ENCODE peak calls at places on chromosome 13, in four cellular contexts. One of them, this sample, is unnamed. For H3K9me3, the result is how much of the 10 kb centered on the place peaks cover.

GRCh38 chr13:44622259-44622658 is 46.1 kb upstream of the TSC22D1 start:
- DNase-seq in CD4-positive, alpha-beta memory T cell: no peak
- DNase-seq in kidney: no peak
- DNase-seq in cardiac muscle cell: no peak
- DNase-seq in this sample: peak

GRCh38 chr13:75178436-75178835 is 303.5 kb downstream of the TBC1D4 start:
- DNase-seq in cardiac muscle cell: no peak
- DNase-seq in CD4-positive, alpha-beta memory T cell: no peak
- DNase-seq in kidney: no peak
- DNase-seq in this sample: no peak

GRCh38 chr13:98940325-98940724 is 37.5 kb downstream of the DOCK9 start:
- DNase-seq in kidney: no peak
- DNase-seq in CD4-positive, alpha-beta memory T cell: no peak
- DNase-seq in cardiac muscle cell: no peak
- DNase-seq in this sample: no peak

GRCh38 chr13:36158606-36159005 is 27.4 kb upstream of the DCLK1 start:
- DNase-seq in CD4-positive, alpha-beta memory T cell: no peak
- DNase-seq in cardiac muscle cell: no peak
- DNase-seq in kidney: no peak
- DNase-seq in this sample: no peak

GRCh38 chr13:74930402-74931165 is 551.4 kb downstream of the TBC1D4 start:
- DNase-seq in CD4-positive, alpha-beta memory T cell: no peak
- DNase-seq in cardiac muscle cell: no peak
- DNase-seq in kidney: no peak
- DNase-seq in this sample: peak

GRCh38 chr13:104584481-104584880 is 1518.3 kb upstream of the SLC10A2 start:
- DNase-seq in cardiac muscle cell: no peak
- DNase-seq in kidney: no peak
- DNase-seq in CD4-positive, alpha-beta memory T cell: no peak
- DNase-seq in this sample: no peak

GRCh38 chr13:59303433-59303832 is 860.3 kb downstream of the DIAPH3 start:
- DNase-seq in CD4-positive, alpha-beta memory T cell: no peak
- DNase-seq in cardiac muscle cell: no peak
- DNase-seq in kidney: no peak
- DNase-seq in this sample: no peak

GRCh38 chr13:95480131-95480545 is 72.4 kb upstream of the CLDN10 start:
- DNase-seq in cardiac muscle cell: no peak
- DNase-seq in CD4-positive, alpha-beta memory T cell: no peak
- DNase-seq in kidney: no peak
- DNase-seq in this sample: no peak

GRCh38 chr13:79528356-79528755 is 47.4 kb downstream of the NDFIP2 start:
- DNase-seq in cardiac muscle cell: no peak
- DNase-seq in CD4-positive, alpha-beta memory T cell: no peak
- DNase-seq in kidney: no peak
- DNase-seq in this sample: no peak

GRCh38 chr13:33610471-33611015 is 207.4 kb upstream of the RFC3 start:
- DNase-seq in kidney: peak
- DNase-seq in CD4-positive, alpha-beta memory T cell: peak
- DNase-seq in cardiac muscle cell: no peak
- DNase-seq in this sample: peak

GRCh38 chr13:32142956-32143375 is 111.4 kb downstream of the FRY start:
- DNase-seq in cardiac muscle cell: peak
- DNase-seq in CD4-positive, alpha-beta memory T cell: no peak
- DNase-seq in kidney: no peak
- DNase-seq in this sample: peak

GRCh38 chr13:84528408-84529055 is 646.3 kb upstream of the SLITRK1 start:
- DNase-seq in CD4-positive, alpha-beta memory T cell: no peak
- DNase-seq in cardiac muscle cell: no peak
- DNase-seq in kidney: no peak
- DNase-seq in this sample: no peak

DNA sequence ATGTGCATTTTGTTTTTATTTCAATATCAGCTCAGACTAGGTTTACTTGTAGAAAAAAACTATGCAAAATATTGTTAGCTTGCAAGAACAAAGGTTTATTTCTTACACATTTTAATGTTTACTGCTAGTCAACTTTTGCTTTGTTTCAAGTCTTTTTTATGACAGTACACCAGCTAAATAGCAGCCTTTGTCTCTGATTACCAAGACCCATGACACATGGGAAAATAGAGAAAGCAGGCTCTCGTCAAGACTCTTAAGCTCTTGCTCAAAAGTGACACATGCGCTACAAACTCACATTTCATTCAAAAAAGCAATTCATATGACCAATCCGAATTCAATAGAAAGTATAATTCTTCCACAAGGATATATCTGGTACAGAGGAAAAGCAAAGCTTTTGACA is 642.3 kb upstream of the SLITRK1 start:
- DNase-seq in CD4-positive, alpha-beta memory T cell: no peak
- DNase-seq in cardiac muscle cell: no peak
- DNase-seq in kidney: no peak
- DNase-seq in this sample: no peak
- H3K9me3 ChIP-seq in CD4-positive, alpha-beta memory T cell: under half
- H3K9me3 ChIP-seq in cardiac muscle cell: under half
- H3K9me3 ChIP-seq in kidney: under half
- H3K9me3 ChIP-seq in this sample: under half

GRCh38 chr13:112892759-112893569 is 76.0 kb upstream of the MCF2L start:
- DNase-seq in kidney: peak
- DNase-seq in CD4-positive, alpha-beta memory T cell: no peak
- DNase-seq in cardiac muscle cell: no peak
- DNase-seq in this sample: peak
- H3K27ac ChIP-seq in kidney: peak
- H3K27ac ChIP-seq in CD4-positive, alpha-beta memory T cell: no peak
- H3K27ac ChIP-seq in cardiac muscle cell: peak
- H3K27ac ChIP-seq in this sample: no peak

GRCh38 chr13:51541037-51541436 is 43.2 kb upstream of the WDFY2 start:
- DNase-seq in kidney: no peak
- DNase-seq in cardiac muscle cell: no peak
- DNase-seq in CD4-positive, alpha-beta memory T cell: no peak
- DNase-seq in this sample: no peak

GRCh38 chr13:51538626-51539179 is 45.6 kb upstream of the WDFY2 start:
- DNase-seq in cardiac muscle cell: no peak
- DNase-seq in CD4-positive, alpha-beta memory T cell: no peak
- DNase-seq in kidney: no peak
- DNase-seq in this sample: no peak

GRCh38 chr13:51542358-51542972 is 41.8 kb upstream of the WDFY2 start:
- DNase-seq in cardiac muscle cell: peak
- DNase-seq in kidney: no peak
- DNase-seq in CD4-positive, alpha-beta memory T cell: no peak
- DNase-seq in this sample: no peak

GRCh38 chr13:51539887-51540286 is 44.4 kb upstream of the WDFY2 start:
- DNase-seq in cardiac muscle cell: no peak
- DNase-seq in kidney: no peak
- DNase-seq in CD4-positive, alpha-beta memory T cell: no peak
- DNase-seq in this sample: no peak

DNA sequence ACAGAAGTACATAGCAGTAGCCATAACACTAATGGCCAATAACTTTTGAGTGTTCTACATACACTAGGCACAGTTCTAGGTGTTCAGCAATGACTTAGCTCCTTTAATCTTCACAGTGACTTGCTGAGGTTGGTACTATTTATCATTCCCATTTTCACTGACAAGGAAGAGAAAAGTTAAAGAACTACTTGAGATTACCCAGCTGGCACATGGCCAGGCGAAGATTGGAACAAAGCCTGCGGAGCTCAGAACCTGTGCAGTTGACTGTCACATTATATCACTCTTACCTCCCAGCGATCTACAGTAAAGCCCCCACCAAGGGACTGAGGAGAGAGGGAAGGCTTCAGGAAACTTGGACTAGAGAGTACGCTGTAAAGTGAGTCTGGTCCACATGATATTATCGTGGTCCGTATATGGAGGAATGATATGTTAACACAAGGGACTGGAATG is 42.4 kb upstream of the WDFY2 start:
- DNase-seq in CD4-positive, alpha-beta memory T cell: no peak
- DNase-seq in kidney: no peak
- DNase-seq in cardiac muscle cell: peak
- DNase-seq in this sample: no peak
- H3K4me3 ChIP-seq in CD4-positive, alpha-beta memory T cell: no peak
- H3K4me3 ChIP-seq in kidney: peak
- H3K4me3 ChIP-seq in cardiac muscle cell: no peak
- H3K4me3 ChIP-seq in this sample: no peak

DNA sequence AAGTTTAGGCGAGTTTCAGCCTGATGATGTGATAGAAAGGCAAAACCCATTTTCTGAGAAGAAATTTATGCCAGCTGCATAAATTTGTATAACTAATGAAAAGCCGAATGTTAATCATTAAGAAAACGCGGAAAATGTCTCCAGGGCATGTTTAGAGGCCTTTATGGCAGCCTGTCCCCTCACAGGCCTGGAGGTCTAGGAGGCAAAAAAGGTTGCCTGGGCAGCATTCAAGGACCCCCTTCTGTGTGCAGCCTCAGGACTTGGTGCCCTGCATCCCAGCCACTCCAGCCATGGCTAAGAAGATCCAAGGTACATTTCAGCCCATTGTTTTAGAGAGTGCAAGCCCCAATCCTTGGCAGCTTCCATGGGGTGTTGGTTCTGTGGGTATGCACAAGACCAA is 614.2 kb downstream of the SLITRK5 start:
- DNase-seq in CD4-positive, alpha-beta memory T cell: no peak
- DNase-seq in kidney: no peak
- DNase-seq in cardiac muscle cell: no peak
- DNase-seq in this sample: no peak
- H3K9me3 ChIP-seq in CD4-positive, alpha-beta memory T cell: under half
- H3K9me3 ChIP-seq in kidney: under half
- H3K9me3 ChIP-seq in cardiac muscle cell: under half
- H3K9me3 ChIP-seq in this sample: under half

DNA sequence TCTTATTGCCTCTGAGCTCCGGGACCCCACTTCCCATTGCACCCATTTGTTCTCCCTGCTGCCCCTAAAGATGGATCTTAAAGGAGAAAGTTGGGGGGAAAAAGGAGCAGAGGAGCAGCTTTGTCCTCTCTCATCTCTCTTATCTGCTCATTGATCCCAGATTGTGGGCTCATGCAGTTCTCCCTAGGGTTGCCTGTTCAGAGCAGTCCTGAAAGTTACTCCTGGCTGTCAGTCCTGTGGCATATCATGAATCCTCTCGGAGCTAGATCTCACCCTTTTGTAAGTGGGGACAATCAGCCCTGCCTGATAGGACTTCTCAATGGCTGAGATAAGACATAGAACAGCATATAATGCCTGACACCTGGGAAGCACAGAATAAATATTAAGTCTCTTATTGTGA is 440.3 kb downstream of the IRS2 start:
- DNase-seq in kidney: no peak
- DNase-seq in cardiac muscle cell: no peak
- DNase-seq in CD4-positive, alpha-beta memory T cell: no peak
- DNase-seq in this sample: no peak
- H3K27ac ChIP-seq in kidney: no peak
- H3K27ac ChIP-seq in cardiac muscle cell: no peak
- H3K27ac ChIP-seq in CD4-positive, alpha-beta memory T cell: no peak
- H3K27ac ChIP-seq in this sample: no peak

DNA sequence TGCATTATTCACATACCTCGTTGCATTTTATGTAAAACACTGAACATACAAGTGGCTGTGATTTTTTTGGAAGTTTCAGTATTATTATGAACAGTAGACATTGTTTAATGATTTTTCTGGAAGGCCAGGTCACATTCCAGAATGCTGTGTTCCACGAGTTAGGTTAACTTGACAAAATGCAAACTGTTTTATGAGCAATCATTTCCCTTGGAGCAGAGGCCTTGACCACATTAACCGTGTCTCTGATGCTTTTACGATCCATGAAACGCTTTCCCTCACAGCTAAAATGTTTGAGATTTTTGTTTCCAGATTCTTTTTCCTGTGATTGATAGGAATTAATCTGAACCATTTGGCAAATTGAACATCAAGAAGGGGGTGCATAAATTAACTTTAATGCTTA is 57.8 kb downstream of the MBNL2 start:
- DNase-seq in cardiac muscle cell: no peak
- DNase-seq in CD4-positive, alpha-beta memory T cell: no peak
- DNase-seq in kidney: no peak
- DNase-seq in this sample: peak
- H3K4me3 ChIP-seq in cardiac muscle cell: no peak
- H3K4me3 ChIP-seq in CD4-positive, alpha-beta memory T cell: no peak
- H3K4me3 ChIP-seq in kidney: no peak
- H3K4me3 ChIP-seq in this sample: no peak